ENCODE peak calls at places on chromosomes 13 and 19, in nine cellular contexts. T, X, E, P, O, U, F, H and Q are unnamed samples. For H3K4me1, the result is how much of the 10 kb centered on the place peaks cover.

GRCh38 chr19:2371656-2372055 is 11.6 kb downstream of the TMPRSS9 start:
- DNase-seq in T (peak), X (no peak), O (no peak), F (no peak), P (no peak), H (no peak), U (no peak), E (no peak), Q (no peak)

GRCh38 chr13:98508280-98509074 is 68.4 kb downstream of the STK24 start:
- DNase-seq in U (no peak), F (no peak), X (no peak), P (no peak), E (peak), T (peak), O (no peak), H (peak), Q (peak)

GRCh38 chr19:56111601-56112312 is 9.3 kb downstream of the ZNF787 start:
- DNase-seq in H (peak), P (peak), U (no peak), E (no peak), T (no peak), F (peak), X (peak), O (no peak), Q (no peak)

GRCh38 chr19:47646924-47647323 is 38.0 kb downstream of the BICRA start:
- DNase-seq in E (no peak), X (no peak), P (no peak), H (no peak), O (no peak), F (no peak), T (no peak), U (no peak), Q (no peak)

GRCh38 chr19:32843716-32844245 is 25.8 kb downstream of the SLC7A9 start:
- DNase-seq in H (no peak), O (no peak), F (no peak), E (no peak), U (no peak), T (no peak), P (no peak), X (no peak), Q (no peak)

GRCh38 chr19:31214086-31214485 is 135.2 kb downstream of the TSHZ3 start:
- DNase-seq in T (peak), O (no peak), X (peak), U (peak), H (peak), E (peak), P (peak), F (peak), Q (peak)

GRCh38 chr13:41054919-41055619 is 6.2 kb upstream of the WBP4 start:
- DNase-seq in X (no peak), F (no peak), H (no peak), P (no peak), U (peak), O (no peak), T (no peak), E (no peak), Q (no peak)

GRCh38 chr19:55146648-55147218 is 2.3 kb downstream of the TNNT1 start:
- DNase-seq in T (no peak), X (no peak), P (no peak), U (peak), O (no peak), F (peak), H (no peak), E (no peak), Q (no peak)

GRCh38 chr19:45075215-45076028 is 856 bp downstream of the ZNF296 start:
- DNase-seq in H (peak), E (peak), P (peak), T (no peak), O (no peak), X (peak), U (no peak), F (peak), Q (peak)

GRCh38 chr13:113209880-113210421 is 538 bp downstream of the CUL4A start:
- DNase-seq in U (peak), E (peak), O (peak), F (peak), X (peak), P (peak), T (peak), H (peak), Q (peak)

GRCh38 chr19:58153386-58153785 is 2.8 kb upstream of the ZNF329 start:
- DNase-seq in X (no peak), E (no peak), U (no peak), P (no peak), F (no peak), H (no peak), T (no peak), O (no peak), Q (no peak)

GRCh38 chr13:42814868-42815267 is 33.5 kb downstream of the FAM216B start:
- DNase-seq in P (no peak), H (no peak), F (no peak), U (peak), O (no peak), T (peak), E (peak), X (no peak), Q (peak)

GRCh38 chr13:34277971-34278370 is 460.0 kb downstream of the RFC3 start:
- DNase-seq in U (no peak), T (no peak), P (no peak), X (no peak), F (no peak), E (no peak), H (no peak), O (no peak), Q (no peak)

GRCh38 chr13:100976993-100977392 is 302.4 kb upstream of the TMTC4 start:
- DNase-seq in F (no peak), P (no peak), X (no peak), H (no peak), O (no peak), E (no peak), U (no peak), T (no peak), Q (no peak)

GRCh38 chr19:11873762-11874161 is 13.8 kb upstream of the ZNF69 start:
- DNase-seq in P (no peak), E (no peak), F (no peak), O (no peak), U (no peak), H (no peak), T (no peak), X (no peak), Q (no peak)

GRCh38 chr13:108993346-108993745 is 363.9 kb downstream of the MYO16 start:
- DNase-seq in O (no peak), P (no peak), U (no peak), X (no peak), E (peak), T (peak), H (no peak), F (no peak), Q (peak)

GRCh38 chr13:70098669-70099068 is 9.0 kb upstream of the ATXN8OS start:
- DNase-seq in F (no peak), P (no peak), H (no peak), T (no peak), E (no peak), O (no peak), U (peak), X (no peak), Q (peak)

GRCh38 chr13:113922412-113923118 is 51.3 kb downstream of the C13orf46 start:
- DNase-seq in E (peak), O (no peak), U (no peak), X (no peak), P (no peak), T (no peak), F (no peak), H (peak), Q (no peak)

GRCh38 chr13:38223093-38223492 is 126.6 kb upstream of the UFM1 start:
- DNase-seq in F (no peak), O (peak), H (no peak), X (no peak), P (no peak), T (no peak), U (peak), E (peak), Q (peak)

GRCh38 chr19:34276614-34277013 is 22.3 kb downstream of the GARRE1 start:
- DNase-seq in F (no peak), T (peak), O (no peak), P (no peak), X (no peak), H (no peak), E (no peak), U (no peak), Q (no peak)

GRCh38 chr13:94849254-94849653 is 136.9 kb upstream of the SOX21 start:
- DNase-seq in P (no peak), X (no peak), E (no peak), T (peak), H (no peak), F (no peak), U (no peak), O (no peak), Q (no peak)

GRCh38 chr13:109869312-109870237 is 83.2 kb upstream of the IRS2 start:
- DNase-seq in E (peak), P (no peak), T (peak), F (peak), H (peak), O (no peak), U (no peak), X (peak), Q (no peak)

GRCh38 chr19:41299755-41300089 is 10.2 kb upstream of the CCDC97 start:
- DNase-seq in E (peak), T (no peak), O (no peak), F (no peak), U (peak), H (peak), X (peak), P (peak), Q (peak)

GRCh38 chr13:44759723-44760360 is 183.7 kb upstream of the TSC22D1 start:
- DNase-seq in H (no peak), F (no peak), U (no peak), T (peak), O (no peak), E (peak), X (no peak), P (no peak), Q (peak)

GRCh38 chr13:24851546-24851945 is 87.6 kb downstream of the RNF17 start:
- DNase-seq in F (no peak), O (no peak), X (no peak), T (peak), P (no peak), U (no peak), E (peak), H (no peak), Q (peak)

GRCh38 chr13:49810825-49811526 is 18.5 kb upstream of the KPNA3 start:
- DNase-seq in F (no peak), P (no peak), X (no peak), H (no peak), E (peak), T (peak), O (no peak), U (no peak), Q (peak)

GRCh38 chr19:4524808-4525562 is 6.7 kb upstream of the PLIN4 start:
- DNase-seq in F (peak), P (peak), E (peak), X (no peak), U (peak), T (peak), H (no peak), O (no peak), Q (peak)

GRCh38 chr13:107712145-107712544 is 503.2 kb downstream of the LIG4 start:
- DNase-seq in U (no peak), F (no peak), O (no peak), T (no peak), E (no peak), H (no peak), P (no peak), X (no peak), Q (no peak)

GRCh38 chr13:20294497-20294896 is 62.4 kb upstream of the GJB6 start:
- DNase-seq in U (peak), H (no peak), X (no peak), O (no peak), T (no peak), F (no peak), P (no peak), E (no peak), Q (no peak)

GRCh38 chr19:55206664-55207500 is 2.4 kb downstream of the PTPRH start:
- DNase-seq in X (peak), P (no peak), T (peak), U (peak), F (peak), E (peak), H (peak), O (peak), Q (peak)

GRCh38 chr19:2798733-2799132 is 13.4 kb downstream of the THOP1 start:
- DNase-seq in E (peak), O (no peak), X (peak), F (no peak), P (no peak), H (no peak), T (no peak), U (no peak), Q (no peak)

GRCh38 chr19:49512970-49513745 is 697 bp downstream of the FCGRT start:
- DNase-seq in P (no peak), T (no peak), X (peak), H (no peak), O (peak), F (peak), U (peak), E (no peak), Q (peak)

GRCh38 chr19:33559996-33560395 is 38.4 kb upstream of the PEPD start:
- DNase-seq in P (no peak), X (no peak), T (no peak), U (no peak), H (no peak), O (no peak), F (no peak), E (no peak), Q (no peak)

GRCh38 chr13:35157143-35157755 is 215.2 kb downstream of the NBEA start:
- DNase-seq in P (no peak), O (peak), X (no peak), U (peak), F (peak), T (peak), H (no peak), E (peak), Q (peak)

GRCh38 chr19:43444531-43445340 is 20.7 kb downstream of the LYPD3 start:
- DNase-seq in U (no peak), O (no peak), P (no peak), F (no peak), T (no peak), H (no peak), X (no peak), E (no peak), Q (no peak)

GRCh38 chr13:112652512-112653458 is 37.1 kb upstream of the ATP11A start:
- DNase-seq in P (no peak), X (peak), O (no peak), U (peak), H (no peak), T (peak), F (no peak), E (peak), Q (no peak)

GRCh38 chr19:23531231-23531790 is 136.0 kb upstream of the ZNF91 start:
- DNase-seq in H (no peak), X (no peak), T (no peak), U (no peak), O (no peak), P (no peak), E (no peak), F (no peak), Q (no peak)

GRCh38 chr13:104460553-104460952 is 1394.3 kb upstream of the SLC10A2 start:
- DNase-seq in T (peak), E (peak), X (no peak), P (no peak), H (no peak), O (no peak), F (no peak), U (no peak), Q (no peak)

DNA sequence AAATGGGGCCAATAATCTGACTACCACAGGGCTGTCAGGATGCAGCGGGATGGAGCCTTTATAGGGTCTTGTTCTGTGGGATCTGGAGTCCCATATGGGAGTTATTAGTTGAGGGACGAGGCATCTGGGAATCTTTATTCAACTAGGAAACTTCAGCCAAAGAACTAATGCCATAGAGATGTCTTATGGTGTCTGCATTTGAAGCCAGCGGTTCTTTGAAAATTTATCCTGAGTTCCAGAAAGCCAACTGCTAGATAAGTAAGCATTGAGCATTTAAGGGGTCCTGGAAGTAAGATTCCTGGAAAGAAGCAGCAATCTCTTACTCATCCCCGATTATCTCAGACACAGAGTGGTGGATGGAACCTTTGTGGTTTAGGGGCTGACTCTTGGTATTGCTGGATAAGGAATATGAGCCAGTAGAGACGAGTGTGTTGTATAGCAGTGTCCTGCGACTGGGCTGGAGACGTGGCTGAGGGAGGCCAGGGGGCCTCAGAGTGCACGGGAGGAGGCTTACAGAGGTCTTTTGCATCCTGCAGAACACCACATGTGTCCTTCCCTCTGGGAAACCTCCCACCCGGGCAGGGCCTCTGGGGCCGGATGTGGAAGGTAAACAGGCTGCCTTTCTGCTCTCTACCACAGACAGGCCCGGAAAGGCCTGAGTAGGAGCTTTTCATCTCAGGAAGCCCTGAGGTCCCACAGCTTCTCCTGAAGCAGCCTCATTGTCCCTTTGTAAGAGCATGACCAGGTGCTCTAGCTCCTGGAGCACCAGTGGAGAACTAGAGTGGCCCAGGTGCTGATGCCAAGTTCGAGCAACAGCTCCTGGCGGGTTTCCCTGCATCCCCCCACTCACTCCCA is 28.8 kb downstream of the ACTN4 start:
- DNase-seq in T (peak), X (no peak), P (no peak), E (peak), O (no peak), F (no peak), U (no peak), H (no peak), Q (peak)
- H3K4me1 ChIP-seq in T (half or more), X (under half), P (half or more), E (under half), O (under half), F (under half), U (under half), H (half or more), Q (under half)

GRCh38 chr19:53884256-53884655 is 2.3 kb downstream of the PRKCG start:
- DNase-seq in O (no peak), P (no peak), U (no peak), T (no peak), H (no peak), F (no peak), E (no peak), X (no peak), Q (no peak)
- H3K4me1 ChIP-seq in O (under half), P (under half), U (under half), T (under half), H (under half), F (under half), E (under half), X (under half), Q (under half)

GRCh38 chr19:35301961-35302360 is 10.0 kb downstream of the MAG start:
- DNase-seq in P (no peak), O (no peak), H (no peak), U (no peak), X (no peak), E (no peak), T (no peak), F (no peak), Q (no peak)
- H3K4me1 ChIP-seq in P (under half), O (under half), H (under half), U (under half), X (under half), E (under half), T (under half), F (under half), Q (under half)

DNA sequence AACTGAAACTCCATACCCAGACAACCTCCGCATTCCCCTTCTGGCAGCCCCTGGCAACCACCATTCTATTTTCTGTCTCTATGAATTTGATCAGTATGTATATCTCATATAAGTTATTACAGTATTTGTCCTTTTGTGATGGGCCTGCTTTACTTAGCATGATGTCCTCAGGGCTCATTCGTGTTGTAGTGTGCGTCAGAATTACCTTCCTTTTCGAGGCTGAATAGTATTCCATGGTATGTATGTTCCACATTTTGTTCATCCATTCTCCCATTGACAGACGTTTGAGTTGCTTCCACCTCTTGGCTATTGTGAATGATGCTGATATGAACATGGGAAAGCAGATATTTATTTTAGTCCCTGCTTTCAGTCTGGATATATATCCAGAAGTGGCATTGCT is 5.0 kb downstream of the PLEKHF1 start:
- DNase-seq in F (no peak), H (no peak), E (no peak), X (no peak), O (no peak), T (no peak), U (no peak), P (no peak), Q (no peak)
- H3K4me1 ChIP-seq in F (under half), H (under half), E (under half), X (under half), O (under half), T (half or more), U (under half), P (half or more), Q (under half)